ENCODE peak calls at places on chromosomes 3 and 15, in eight cellular contexts. S is IMR-90, R is psoas muscle, C is Panc1, J is body of pancreas, H is LNCaP clone FGC, Q is BJ, O is astrocyte of the spinal cord. M is an unnamed sample.

GRCh38 chr15:63551400-63551799 is 45.8 kb upstream of the FBXL22 start:
- DNase-seq in O (peak), H (no peak), C (no peak), Q (no peak), S (peak), R (no peak), J (peak), M (peak)

GRCh38 chr3:122728186-122728585 is 47.5 kb downstream of the PARP14 start:
- DNase-seq in H (no peak), O (no peak), J (no peak), R (no peak), Q (no peak), C (no peak), S (no peak), M (no peak)

GRCh38 chr3:48273594-48274211 is 32.8 kb downstream of the ZNF589 start:
- DNase-seq in O (peak), H (peak), J (peak), C (peak), R (no peak), S (peak), Q (no peak), M (peak)

GRCh38 chr3:44992555-44993470 is 16.8 kb downstream of the EXOSC7 start:
- DNase-seq in H (no peak), R (no peak), S (no peak), O (peak), C (no peak), J (no peak), Q (no peak), M (no peak)

GRCh38 chr3:10703875-10704274 is 112.2 kb upstream of the SLC6A11 start:
- DNase-seq in R (no peak), O (peak), C (no peak), Q (no peak), J (no peak), H (no peak), S (peak), M (peak)

GRCh38 chr3:76582632-76583378 is 457.1 kb upstream of the ROBO2 start:
- DNase-seq in Q (no peak), O (no peak), S (peak), R (no peak), H (peak), C (no peak), J (no peak), M (no peak)

GRCh38 chr3:31142543-31142942 is 248.1 kb upstream of the GADL1 start:
- DNase-seq in C (no peak), S (no peak), J (no peak), R (no peak), Q (no peak), O (no peak), H (no peak), M (no peak)

GRCh38 chr3:151283907-151284461 is 5.6 kb upstream of the P2RY14 start:
- DNase-seq in R (no peak), C (no peak), Q (no peak), J (no peak), O (peak), S (peak), H (peak), M (peak)

GRCh38 chr3:52053307-52054304 is 2.8 kb downstream of the DUSP7 start:
- DNase-seq in H (no peak), Q (no peak), J (no peak), S (peak), O (no peak), R (no peak), C (no peak), M (peak)

GRCh38 chr3:148718982-148719862 is 21.5 kb downstream of the AGTR1 start:
- DNase-seq in R (no peak), Q (no peak), O (peak), H (no peak), C (no peak), J (no peak), S (peak), M (peak)

GRCh38 chr3:58608648-58609047 is 31.5 kb upstream of the FAM107A start:
- DNase-seq in H (no peak), R (no peak), Q (no peak), O (no peak), C (no peak), S (no peak), J (peak), M (no peak)

GRCh38 chr15:73844356-73844755 is 29.0 kb upstream of the TBC1D21 start:
- DNase-seq in O (no peak), Q (no peak), R (no peak), H (no peak), C (no peak), J (no peak), S (peak), M (peak)

GRCh38 chr3:53078656-53079055 is 32.8 kb upstream of the SFMBT1 start:
- DNase-seq in H (no peak), S (no peak), Q (no peak), J (no peak), R (no peak), C (no peak), O (no peak), M (no peak)

GRCh38 chr15:75454471-75455418 is 3.3 kb upstream of the SIN3A start:
- DNase-seq in S (no peak), O (peak), Q (no peak), J (peak), C (no peak), H (no peak), R (peak), M (peak)

GRCh38 chr15:25455244-25455643 is 16.4 kb upstream of the UBE3A start:
- DNase-seq in R (no peak), H (no peak), S (no peak), Q (no peak), C (no peak), J (no peak), O (no peak), M (no peak)

GRCh38 chr3:128878011-128878457 is 1.4 kb upstream of the ACAD9 start:
- DNase-seq in O (no peak), C (no peak), Q (no peak), J (no peak), H (no peak), S (no peak), R (no peak), M (no peak)

GRCh38 chr15:59492389-59493377 is 54.7 kb downstream of the FAM81A start:
- DNase-seq in Q (no peak), S (peak), R (peak), H (no peak), J (peak), C (peak), O (peak), M (peak)

GRCh38 chr3:185792955-185793354 is 31.9 kb downstream of the IGF2BP2 start:
- DNase-seq in R (no peak), Q (no peak), J (no peak), H (no peak), S (no peak), C (no peak), O (no peak), M (no peak)

GRCh38 chr15:36005542-36005941 is 459.6 kb upstream of the DPH6 start:
- DNase-seq in S (no peak), R (no peak), C (no peak), H (no peak), Q (no peak), O (no peak), J (no peak), M (no peak)

GRCh38 chr3:49717539-49718418 is 1.7 kb downstream of the AMIGO3 start:
- DNase-seq in C (no peak), H (no peak), J (peak), O (no peak), S (no peak), R (no peak), Q (no peak), M (no peak)
- TF ChIP-seq CTCF in C (no peak), H (no peak), J (no peak), O (no peak), S (no peak), R (no peak), Q (no peak), M (no peak)

GRCh38 chr15:70504988-70505387 is 258.4 kb downstream of the UACA start:
- DNase-seq in C (no peak), Q (no peak), J (no peak), R (no peak), O (no peak), S (no peak), H (no peak), M (no peak)

GRCh38 chr15:70502576-70502975 is 260.8 kb downstream of the UACA start:
- DNase-seq in C (no peak), R (no peak), O (no peak), S (no peak), H (no peak), J (no peak), Q (no peak), M (no peak)

GRCh38 chr15:70504305-70504951 is 258.9 kb downstream of the UACA start:
- DNase-seq in O (peak), R (peak), J (peak), S (peak), H (no peak), C (no peak), Q (no peak), M (peak)

GRCh38 chr15:70503073-70503745 is 260.1 kb downstream of the UACA start:
- DNase-seq in R (no peak), H (no peak), C (no peak), S (no peak), O (no peak), Q (no peak), J (no peak), M (no peak)

DNA sequence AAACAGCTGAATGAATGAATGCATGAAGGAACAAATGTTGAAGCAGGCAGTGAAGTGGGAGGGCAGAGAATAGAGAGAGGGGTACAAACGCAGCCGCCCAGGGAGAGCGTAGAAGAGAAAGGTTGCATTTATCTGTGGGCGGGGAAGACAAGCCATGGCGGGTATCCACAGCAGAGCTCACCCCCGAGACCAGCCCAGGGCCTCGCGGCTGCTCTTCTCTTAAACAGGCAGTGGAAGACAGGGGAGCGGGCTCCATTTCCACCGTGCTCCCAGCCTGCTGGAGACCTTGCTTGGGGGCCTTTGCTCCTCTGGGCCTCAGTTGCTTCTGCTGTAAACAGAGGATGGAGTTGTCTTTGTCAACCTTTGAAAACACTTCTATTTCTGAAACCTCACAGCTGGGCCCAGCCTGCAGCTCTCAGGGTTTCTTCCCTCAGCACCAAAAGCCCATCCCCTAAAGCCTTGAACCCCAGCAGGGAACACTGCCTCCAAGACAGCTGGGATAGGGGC is 259.5 kb downstream of the UACA start:
- DNase-seq in C (no peak), O (no peak), J (no peak), R (no peak), Q (no peak), S (no peak), H (no peak), M (no peak)
- H3K4me3 ChIP-seq in C (no peak), O (no peak), J (no peak), R (no peak), Q (no peak), S (no peak), H (no peak), M (no peak)

DNA sequence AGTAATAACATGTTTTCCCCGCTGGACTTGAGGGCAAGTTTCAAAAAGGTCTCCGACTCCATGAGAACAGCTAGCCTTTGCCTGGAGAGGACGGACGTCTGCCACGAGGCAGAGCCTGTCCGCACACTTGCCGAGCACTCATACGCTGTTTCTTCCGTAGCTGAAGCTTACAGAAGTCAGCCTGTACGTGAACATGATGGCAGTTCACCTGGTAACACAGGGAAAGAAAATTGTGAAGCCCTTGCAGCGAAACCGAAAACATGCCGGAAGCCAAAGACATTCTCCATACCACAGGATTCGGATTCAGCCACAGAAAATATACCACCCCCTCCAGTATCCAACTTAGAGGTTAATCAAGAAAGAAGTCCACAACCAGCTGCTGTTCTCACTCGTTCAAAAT is 43.9 kb upstream of the RASA2 start:
- DNase-seq in C (no peak), J (no peak), Q (no peak), O (no peak), H (no peak), R (no peak), S (no peak), M (no peak)
- TF ChIP-seq CTCF in C (no peak), J (no peak), Q (no peak), O (no peak), H (no peak), R (no peak), S (no peak), M (no peak)

DNA sequence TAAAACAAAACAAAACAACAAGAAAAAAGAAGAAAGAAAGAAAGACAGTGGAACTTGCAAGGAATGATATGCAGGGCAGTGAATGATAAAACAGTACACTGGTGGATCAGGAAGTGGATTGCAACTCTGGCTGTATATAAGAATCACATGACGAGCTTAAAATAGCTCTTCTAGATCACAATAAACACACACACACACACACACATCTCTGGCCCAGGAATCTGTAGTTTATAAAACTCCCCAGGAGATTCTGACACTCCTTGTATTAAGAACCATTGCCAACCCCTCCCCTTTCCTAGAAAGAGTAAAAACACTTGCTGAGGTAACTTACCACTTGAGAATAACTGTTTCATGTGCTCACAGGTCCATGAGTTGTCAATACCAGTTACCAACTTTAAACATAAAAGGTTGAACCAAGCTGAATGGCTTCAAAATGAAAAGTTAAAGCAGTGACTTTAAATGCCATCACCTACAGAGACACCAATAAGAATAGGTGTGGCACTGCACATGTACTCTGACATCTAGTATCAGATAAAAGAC is 4.0 kb downstream of the CPOX start:
- DNase-seq in O (peak), Q (no peak), H (no peak), C (no peak), S (peak), R (no peak), J (no peak), M (peak)
- H3K4me3 ChIP-seq in O (no peak), Q (no peak), H (no peak), C (no peak), S (no peak), R (no peak), J (no peak), M (no peak)

GRCh38 chr15:51727141-51727897 is 10.1 kb downstream of the LYSMD2 start:
- DNase-seq in H (no peak), O (no peak), Q (no peak), R (no peak), C (no peak), J (no peak), S (peak), M (no peak)
- TF ChIP-seq CTCF in H (no peak), O (peak), Q (peak), R (no peak), C (peak), J (no peak), S (peak), M (peak)

DNA sequence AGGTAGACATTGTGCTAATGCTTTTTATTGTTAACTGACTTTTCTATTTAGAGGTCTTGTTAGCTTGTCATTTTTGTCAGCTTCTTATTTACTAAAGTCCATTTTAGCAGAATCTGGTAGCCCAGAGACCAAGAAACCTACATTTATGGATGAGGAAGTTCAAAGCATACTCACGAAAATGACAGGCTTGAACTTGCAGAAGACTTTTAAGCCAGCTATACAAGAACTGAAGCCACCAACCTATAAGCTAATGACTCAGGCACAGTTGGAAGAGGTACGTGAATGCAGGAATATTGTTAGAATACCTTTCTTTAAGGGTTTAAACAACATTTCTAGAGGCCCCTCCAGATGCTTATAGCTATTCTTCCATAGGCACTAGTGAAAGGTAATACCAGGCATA is 3.0 kb downstream of the MRPS22 start:
- DNase-seq in S (no peak), Q (no peak), H (no peak), R (no peak), O (no peak), C (no peak), J (no peak), M (no peak)
- H3K4me3 ChIP-seq in S (no peak), Q (no peak), H (no peak), R (no peak), O (no peak), C (no peak), J (no peak), M (no peak)

DNA sequence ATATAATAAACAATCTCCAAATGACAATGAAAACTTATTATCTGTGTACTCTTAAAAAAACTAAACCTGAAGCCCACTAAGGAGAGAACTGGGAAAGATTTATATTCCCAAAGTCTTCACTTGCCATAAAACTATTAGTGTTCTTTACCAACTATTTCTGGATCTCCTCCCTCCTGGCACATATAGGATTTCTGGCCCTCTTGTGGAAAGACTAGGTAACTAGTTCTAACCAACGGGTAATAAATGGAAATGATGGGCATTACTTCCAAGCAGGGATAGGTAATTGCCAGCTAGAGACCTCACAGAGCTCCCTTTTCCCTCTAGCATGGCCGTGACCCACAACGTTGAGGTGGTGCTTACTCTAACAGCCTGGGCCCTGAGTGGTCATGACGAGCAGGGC is 110.1 kb downstream of the DNAH12 start:
- DNase-seq in O (peak), Q (no peak), S (peak), R (no peak), C (no peak), J (no peak), H (peak), M (peak)
- TF ChIP-seq CTCF in O (peak), Q (peak), S (peak), R (peak), C (peak), J (no peak), H (peak), M (peak)

M was measured in fibroblast of pulmonary artery.